ENCODE peak calls at places on chromosomes 4 and X, in ten cellular contexts. H is H4; C is astrocyte of the spinal cord; S is pancreas; K is activated CD8-positive, alpha-beta T cell treated with anti-CD3 and anti-CD28 coated beads for 36 hours; I is activated T-cell treated with anti-CD3 and anti-CD28 coated beads for 1 hour; Z is HepG2; V is CD8-positive, alpha-beta T cell; T is endothelial cell; R is putamen. Y is an unnamed sample.
A peak's percentile ranks its signal among the peaks of the same experiment; 100 is the strongest.

GRCh38 chr4:130293692-130294091 is 1197.7 kb downstream of the C4orf33 start:
- DNase-seq in C (no peak), R (no peak), K (no peak), S (no peak), V (no peak), H (no peak), I (no peak), Z (no peak), T (no peak), Y (no peak)

GRCh38 chr4:6065166-6065565 is 46.9 kb upstream of the C4orf50 start:
- DNase-seq in V (no peak), K (no peak), Z (no peak), S (no peak), H (no peak), T (no peak), C (no peak), R (no peak), I (no peak), Y (no peak)

GRCh38 chr4:122827258-122827887 is 742 bp downstream of the FGF2 start:
- DNase-seq in R (no peak), S (no peak), Z (no peak), K (peak; percentile 26), I (no peak), C (peak; percentile 50), T (peak; percentile 49), V (no peak), H (no peak), Y (peak; percentile 64)

GRCh38 chrX:9071031-9071650 is 37.2 kb upstream of the FAM9B start:
- DNase-seq in V (no peak), I (no peak), H (no peak), T (no peak), R (no peak), Z (no peak), C (peak; percentile 54), K (no peak), S (no peak), Y (no peak)

GRCh38 chrX:129781134-129782014 is 1.6 kb downstream of the SASH3 start:
- DNase-seq in C (no peak), S (no peak), K (peak; percentile 93), Z (no peak), R (no peak), T (no peak), I (peak; percentile 61), H (no peak), V (peak; percentile 93), Y (no peak)

GRCh38 chrX:44003975-44004374 is 30.8 kb upstream of the NDP start:
- DNase-seq in C (no peak), K (no peak), H (no peak), V (no peak), Z (no peak), I (no peak), S (no peak), R (no peak), T (no peak), Y (peak; percentile 13)

GRCh38 chrX:49273181-49273727 is 3.7 kb downstream of the PPP1R3F start:
- DNase-seq in Z (no peak), S (no peak), T (no peak), H (no peak), R (no peak), C (no peak), K (peak; percentile 76), V (peak; percentile 24), I (no peak), Y (no peak)

GRCh38 chr4:129429566-129430339 is 333.8 kb downstream of the C4orf33 start:
- DNase-seq in V (no peak), Z (no peak), C (peak; percentile 22), K (no peak), S (no peak), H (no peak), R (no peak), T (no peak), I (no peak), Y (no peak)

GRCh38 chr4:78320353-78320935 is 231.1 kb upstream of the ANXA3 start:
- DNase-seq in H (no peak), T (no peak), S (no peak), K (no peak), Z (peak; percentile 18), C (peak; percentile 35), V (no peak), I (no peak), R (no peak), Y (peak; percentile 20)

GRCh38 chrX:133325422-133325821 is 89.9 kb downstream of the GPC4 start:
- DNase-seq in R (no peak), K (no peak), H (no peak), I (no peak), C (peak; percentile 27), S (no peak), V (no peak), T (no peak), Z (no peak), Y (no peak)

GRCh38 chr4:7021930-7022658 is 21.1 kb upstream of the TADA2B start:
- DNase-seq in S (no peak), C (peak; percentile 58), H (peak; percentile 53), Z (no peak), T (no peak), K (no peak), V (no peak), R (no peak), I (no peak), Y (no peak)

GRCh38 chr4:54912155-54912554 is 213.2 kb downstream of the KDR start:
- DNase-seq in H (no peak), T (no peak), I (no peak), Z (no peak), S (no peak), R (no peak), K (no peak), C (no peak), V (no peak), Y (no peak)

GRCh38 chr4:110211007-110211769 is 12.8 kb upstream of the ELOVL6 start:
- DNase-seq in S (no peak), Z (peak; percentile 53), I (no peak), K (peak; percentile 59), V (peak; percentile 51), C (peak; percentile 50), H (peak; percentile 43), T (no peak), R (peak; percentile 15), Y (peak; percentile 69)

GRCh38 chr4:82988323-82988832 is 22.2 kb downstream of the LIN54 start:
- DNase-seq in T (no peak), S (no peak), I (no peak), V (no peak), H (no peak), R (no peak), Z (no peak), C (peak; percentile 68), K (no peak), Y (no peak)

GRCh38 chrX:49155900-49156837 is 6.4 kb upstream of the MAGIX start:
- DNase-seq in K (peak; percentile 86), C (peak; percentile 86), H (peak; percentile 69), R (peak; percentile 88), T (peak; percentile 75), Z (no peak), I (peak; percentile 80), S (peak; percentile 85), V (peak; percentile 88), Y (peak; percentile 93)

GRCh38 chr4:52376107-52376704 is 282.9 kb downstream of the USP46 start:
- DNase-seq in V (no peak), S (no peak), I (no peak), K (peak; percentile 30), Z (peak; percentile 45), T (peak; percentile 42), C (peak; percentile 61), H (peak; percentile 25), R (peak; percentile 38), Y (peak; percentile 73)

GRCh38 chr4:41692717-41693345 is 55.7 kb downstream of the PHOX2B start:
- DNase-seq in Z (peak; percentile 30), T (peak; percentile 54), K (peak; percentile 46), S (peak; percentile 24), I (peak; percentile 3), H (peak; percentile 71), V (no peak), R (peak; percentile 33), C (peak; percentile 57), Y (peak; percentile 70)

GRCh38 chr4:102299302-102299701 is 46.0 kb downstream of the SLC39A8 start:
- DNase-seq in S (no peak), H (no peak), V (no peak), T (no peak), C (no peak), Z (no peak), K (no peak), R (no peak), I (no peak), Y (no peak)

GRCh38 chr4:121696641-121697461 is at the start of gene ANXA5:
- DNase-seq in I (peak; percentile 54), C (peak; percentile 89), S (peak; percentile 87), H (peak; percentile 72), Z (peak; percentile 63), T (peak; percentile 88), K (peak; percentile 80), V (peak; percentile 54), R (peak; percentile 86), Y (peak; percentile 90)

GRCh38 chr4:185771696-185772390 is 40.2 kb downstream of the SORBS2 start:
- DNase-seq in Z (no peak), S (no peak), H (no peak), K (no peak), R (no peak), C (no peak), T (no peak), I (no peak), V (no peak), Y (peak; percentile 19)

GRCh38 chrX:121405826-121406225 is 358.4 kb downstream of the GLUD2 start:
- DNase-seq in C (no peak), S (no peak), T (no peak), H (no peak), R (no peak), I (no peak), Z (no peak), V (no peak), K (no peak), Y (no peak)

GRCh38 chr4:169649545-169650226 is 29.3 kb downstream of the CLCN3 start:
- DNase-seq in H (no peak), T (no peak), V (no peak), Z (no peak), R (no peak), K (no peak), C (no peak), S (peak; percentile 67), I (no peak), Y (peak; percentile 35)

GRCh38 chr4:10456270-10457254 is 664 bp downstream of the ZNF518B start:
- DNase-seq in K (peak; percentile 80), V (peak; percentile 53), C (peak; percentile 54), T (peak; percentile 53), R (peak; percentile 31), Z (no peak), S (peak; percentile 41), I (peak; percentile 42), H (peak; percentile 41), Y (peak; percentile 50)

GRCh38 chrX:8139713-8140112 is 31.4 kb downstream of the VCX2 start:
- DNase-seq in S (no peak), T (no peak), H (no peak), R (peak; percentile 21), V (no peak), Z (no peak), I (no peak), K (no peak), C (peak; percentile 36), Y (no peak)

GRCh38 chrX:148070504-148070877 is 89.4 kb downstream of the FMR1NB start:
- DNase-seq in K (no peak), V (no peak), C (no peak), Z (no peak), H (no peak), T (no peak), S (no peak), R (no peak), I (no peak), Y (no peak)

GRCh38 chr4:24973471-24974251 is 57.1 kb downstream of the LGI2 start:
- DNase-seq in H (peak; percentile 66), I (no peak), T (no peak), Z (peak; percentile 36), R (peak; percentile 19), S (peak; percentile 53), K (no peak), C (no peak), V (no peak), Y (no peak)

GRCh38 chr4:101833455-101833854 is 42.9 kb downstream of the BANK1 start:
- DNase-seq in S (no peak), I (no peak), K (no peak), H (no peak), R (no peak), V (no peak), C (no peak), Z (no peak), T (no peak), Y (no peak)

GRCh38 chr4:53365486-53366300 is at the start of gene SCFD2:
- DNase-seq in T (peak; percentile 96), I (peak; percentile 91), K (peak; percentile 98), Z (peak; percentile 96), S (peak; percentile 98), R (peak; percentile 97), V (peak; percentile 96), H (peak; percentile 98), C (peak; percentile 96), Y (peak; percentile 99)